ENCODE peak calls at places on chromosomes 5 and 9, in five cellular contexts. W is lung; P is CD8-positive, alpha-beta T cell; F is cardiac muscle cell; H is OCI-LY7. Y is an unnamed sample.
A peak's percentile ranks its signal among the peaks of the same experiment; 100 is the strongest.

GRCh38 chr5:148790545-148791333 is 35.7 kb upstream of the ADRB2 start:
- DNase-seq in W (no peak), P (no peak), F (no peak), H (no peak), Y (no peak)

GRCh38 chr5:143436871-143437270 is 33.4 kb upstream of the NR3C1 start:
- DNase-seq in W (no peak), P (no peak), F (no peak), H (no peak), Y (no peak)

GRCh38 chr5:76082790-76083554 is at the start of gene SV2C:
- DNase-seq in W (no peak), P (no peak), F (peak; percentile 10), H (no peak), Y (no peak)

GRCh38 chr5:74063821-74064598 is 438.0 kb downstream of the ARHGEF28 start:
- DNase-seq in W (no peak), P (no peak), F (peak; percentile 83), H (no peak), Y (no peak)

GRCh38 chr5:23704176-23704855 is 196.9 kb downstream of the PRDM9 start:
- DNase-seq in W (no peak), P (no peak), F (no peak), H (no peak), Y (no peak)

GRCh38 chr9:16154570-16155078 is 601.8 kb downstream of the CCDC171 start:
- DNase-seq in W (no peak), P (peak; percentile 40), F (peak; percentile 49), H (peak; percentile 4), Y (no peak)

GRCh38 chr5:98872679-98873078 is 56.1 kb downstream of the CHD1 start:
- DNase-seq in W (no peak), P (no peak), F (peak; percentile 52), H (no peak), Y (no peak)

GRCh38 chr9:80968611-80969010 is 720.7 kb downstream of the TLE1 start:
- DNase-seq in W (no peak), P (no peak), F (peak; percentile 65), H (no peak), Y (no peak)

GRCh38 chr9:99126312-99126711 is 21.4 kb downstream of the TGFBR1 start:
- DNase-seq in W (no peak), P (no peak), F (no peak), H (no peak), Y (no peak)

GRCh38 chr9:114450181-114450580 is 55.1 kb downstream of the WHRN start:
- DNase-seq in W (no peak), P (no peak), F (no peak), H (no peak), Y (peak; percentile 15)

GRCh38 chr5:109718216-109718615 is 28.5 kb downstream of the MAN2A1 start:
- DNase-seq in W (no peak), P (no peak), F (no peak), H (no peak), Y (no peak)

GRCh38 chr9:69120380-69121154 is 53.5 kb upstream of the TJP2 start:
- DNase-seq in W (peak; percentile 90), P (no peak), F (peak; percentile 24), H (peak; percentile 50), Y (no peak)
- H3K27ac ChIP-seq in W (peak overlapping the region; percentile 99), P (no peak overlapping the region), F (no peak overlapping the region), H (peak overlapping the region; percentile 36), Y (peak overlapping the region; percentile 59)

DNA sequence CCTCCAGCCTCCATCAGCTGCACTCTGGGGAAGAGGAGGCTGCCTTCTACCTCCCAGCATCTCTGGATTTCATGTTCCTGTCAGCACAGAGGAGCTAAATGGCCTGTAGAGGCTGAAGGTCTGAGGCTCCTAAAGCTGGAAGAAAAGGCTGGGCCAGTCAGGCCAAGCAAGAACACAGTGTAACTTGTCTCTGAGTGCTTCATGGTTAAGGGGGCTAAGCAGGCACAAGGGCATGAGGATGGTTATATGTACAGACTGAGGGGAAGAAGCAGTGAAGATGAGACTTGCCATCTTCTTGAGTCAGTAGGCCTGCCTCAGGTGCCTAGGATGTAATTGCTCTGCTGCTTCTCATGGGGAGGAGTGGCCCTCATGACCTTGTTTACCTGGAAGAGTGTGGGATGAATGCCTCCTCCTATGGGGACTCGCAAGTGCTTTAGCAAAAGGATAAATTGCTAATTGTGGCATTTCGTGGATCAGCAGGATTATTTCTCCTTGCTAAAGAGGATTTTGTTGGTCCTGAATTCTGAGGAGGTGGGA is 8.7 kb upstream of the PSMD5 start:
- DNase-seq in W (no peak), P (no peak), F (no peak), H (no peak), Y (no peak)
- H3K27ac ChIP-seq in W (no peak overlapping the region), P (no peak overlapping the region), F (no peak overlapping the region), H (no peak overlapping the region), Y (no peak overlapping the region)

DNA sequence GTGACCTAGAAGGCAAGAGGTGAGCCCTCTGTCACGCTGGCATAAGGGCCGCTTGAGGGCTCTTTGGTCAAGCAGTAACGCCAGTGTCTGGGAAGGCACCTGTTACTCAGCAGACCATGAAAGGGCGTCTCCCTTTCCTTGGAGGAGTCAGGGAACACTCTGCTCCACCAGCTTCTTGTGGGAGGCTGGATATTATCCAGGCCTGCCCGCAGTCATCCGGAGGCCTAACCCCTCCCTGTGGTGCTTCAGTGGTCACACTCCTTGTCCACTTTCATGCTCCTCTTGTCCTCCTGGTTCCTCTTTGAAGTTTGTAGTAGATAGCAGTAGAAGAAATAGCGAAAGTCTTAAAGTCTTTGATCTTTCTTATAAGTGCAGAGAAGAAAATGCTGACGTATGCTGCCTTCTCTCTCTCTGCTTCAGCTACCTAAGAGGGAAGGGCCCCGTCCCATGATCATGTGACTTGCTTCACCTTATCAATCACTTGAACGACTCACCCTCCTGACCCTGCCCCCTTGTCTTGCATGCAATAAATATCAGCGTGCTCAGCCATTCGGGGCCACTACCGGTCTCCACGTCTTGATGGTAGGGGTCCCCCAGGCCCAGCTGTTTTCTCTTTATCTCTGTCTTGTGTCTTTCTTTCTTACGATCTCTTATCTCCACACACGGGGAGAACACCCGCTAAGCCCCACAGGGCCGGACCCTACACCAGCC is 16.7 kb upstream of the SCGB3A1 start:
- DNase-seq in W (peak; percentile 71), P (no peak), F (no peak), H (no peak), Y (no peak)
- H3K27ac ChIP-seq in W (peak overlapping the region; percentile 4), P (no peak overlapping the region), F (peak overlapping the region; percentile 83), H (no peak overlapping the region), Y (no peak overlapping the region)

DNA sequence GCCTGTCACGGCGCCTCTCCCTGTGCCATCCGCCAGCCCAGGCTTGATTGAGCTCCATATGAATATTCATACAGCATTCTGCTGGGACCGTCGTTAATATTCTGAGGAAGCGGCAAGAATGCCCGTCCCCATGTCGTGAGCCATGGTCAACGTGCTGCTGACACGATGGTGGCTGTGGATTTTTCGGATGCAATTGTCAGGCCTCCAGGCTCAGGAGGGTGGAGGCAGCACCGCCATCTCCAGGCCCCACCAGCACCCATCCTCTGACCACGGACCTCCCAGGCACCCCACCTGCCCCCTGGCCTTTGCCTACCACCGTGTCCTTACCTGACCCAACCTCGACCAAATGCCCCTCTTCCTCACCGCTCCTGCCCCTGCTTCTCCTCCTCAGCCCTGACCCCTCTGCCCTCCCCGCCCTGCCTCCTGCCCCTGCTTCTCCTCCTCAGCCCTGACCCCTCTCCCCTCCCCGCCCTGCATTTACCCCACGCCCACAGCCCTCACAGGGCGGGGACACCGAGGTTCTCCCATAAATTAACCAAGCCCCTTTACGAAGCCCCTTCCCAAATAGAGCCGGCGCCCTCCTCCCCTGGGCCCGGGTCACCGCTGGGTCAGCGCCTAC is 9.9 kb downstream of the TMEM250 start:
- DNase-seq in W (no peak), P (no peak), F (no peak), H (no peak), Y (no peak)
- H3K27ac ChIP-seq in W (peak overlapping the region; percentile 41), P (peak overlapping the region; percentile 23), F (peak overlapping the region; percentile 15), H (no peak overlapping the region), Y (peak overlapping the region; percentile 76)

GRCh38 chr5:170151105-170151831 is 45.6 kb downstream of the FOXI1 start:
- DNase-seq in W (peak; percentile 85), P (no peak), F (peak; percentile 91), H (no peak), Y (no peak)
- H3K27ac ChIP-seq in W (peak overlapping the region; percentile 69), P (no peak overlapping the region), F (peak overlapping the region; percentile 93), H (no peak overlapping the region), Y (no peak overlapping the region)

GRCh38 chr9:123691904-123692303 is 238.0 kb downstream of the DENND1A start:
- DNase-seq in W (no peak), P (no peak), F (no peak), H (no peak), Y (no peak)

GRCh38 chr9:123695391-123695790 is 234.5 kb downstream of the DENND1A start:
- DNase-seq in W (no peak), P (no peak), F (no peak), H (no peak), Y (no peak)

GRCh38 chr9:123697686-123698085 is 232.2 kb downstream of the DENND1A start:
- DNase-seq in W (no peak), P (no peak), F (no peak), H (peak; percentile 34), Y (no peak)

DNA sequence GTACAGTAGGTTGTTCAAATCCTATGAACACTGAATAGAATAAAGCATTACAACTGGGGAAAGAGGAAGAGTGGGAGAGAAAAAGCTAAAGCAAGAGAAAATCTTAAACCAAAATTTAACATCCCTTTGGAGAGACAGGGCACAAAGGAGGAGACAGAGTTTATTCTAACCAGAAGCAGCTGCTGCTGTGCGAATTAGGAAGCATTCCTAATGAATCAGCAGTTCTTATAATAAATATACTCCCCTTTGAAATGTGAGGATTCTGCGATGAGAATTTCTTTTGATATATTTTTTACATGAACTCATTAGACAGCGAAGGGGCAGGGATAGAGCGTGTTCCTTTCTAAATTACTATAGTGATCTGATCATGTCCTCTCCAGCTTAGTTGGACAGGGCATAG is 233.4 kb downstream of the DENND1A start:
- DNase-seq in W (no peak), P (no peak), F (no peak), H (no peak), Y (no peak)
- H3K27ac ChIP-seq in W (no peak overlapping the region), P (no peak overlapping the region), F (peak overlapping the region; percentile 22), H (no peak overlapping the region), Y (no peak overlapping the region)

GRCh38 chr5:94241288-94241651 is 377.1 kb downstream of the KIAA0825 start:
- DNase-seq in W (no peak), P (no peak), F (peak; percentile 5), H (no peak), Y (no peak)
- H3K27ac ChIP-seq in W (no peak overlapping the region), P (no peak overlapping the region), F (no peak overlapping the region), H (no peak overlapping the region), Y (no peak overlapping the region)

DNA sequence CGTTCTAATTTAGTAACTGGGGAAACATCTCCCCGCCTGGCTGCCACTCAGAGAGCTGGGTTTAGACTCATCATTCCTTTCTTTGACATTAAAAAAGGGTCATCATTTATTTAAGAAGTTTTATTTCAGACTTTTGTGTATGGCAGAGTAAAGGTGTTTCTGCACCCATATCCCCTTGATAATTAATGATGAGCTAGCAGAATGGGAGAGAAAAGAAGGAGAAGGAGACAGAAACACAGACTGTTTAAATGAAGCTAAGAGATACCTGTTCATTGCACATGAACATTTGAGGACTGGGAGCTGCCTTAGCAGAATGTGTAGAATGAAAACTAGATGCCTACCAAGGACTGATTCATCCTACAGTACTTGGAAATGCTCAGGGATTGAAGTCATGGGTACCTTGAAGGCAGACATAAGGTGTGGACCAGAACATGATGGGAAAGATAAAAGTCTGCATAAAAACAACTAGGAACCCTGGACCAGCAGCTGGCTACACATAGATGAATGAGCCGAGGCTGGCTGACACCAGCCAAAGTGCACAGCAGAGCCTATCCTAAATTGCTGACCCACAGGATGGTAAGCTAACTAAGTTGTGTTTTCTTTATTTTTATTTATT is 48.3 kb upstream of the SPATA31C2 start:
- DNase-seq in W (no peak), P (no peak), F (no peak), H (no peak), Y (no peak)
- H3K27ac ChIP-seq in W (no peak overlapping the region), P (no peak overlapping the region), F (no peak overlapping the region), H (no peak overlapping the region), Y (no peak overlapping the region)

Y was measured in substantia nigra.